ENCODE peak calls at places on chromosomes 3 and 15, in six cellular contexts. Q, G, I, J, E and Y are unnamed samples.

GRCh38 chr3:196288141-196288460 is 575 bp upstream of the PCYT1A start:
- DNase-seq in Q (no peak), G (no peak), I (no peak), J (no peak), E (no peak), Y (no peak)

GRCh38 chr3:143895805-143896204 is 47.5 kb upstream of the SLC9A9 start:
- DNase-seq in Q (no peak), G (no peak), I (no peak), J (no peak), E (no peak), Y (no peak)

GRCh38 chr3:182935803-182936202 is 44.5 kb downstream of the DCUN1D1 start:
- DNase-seq in Q (no peak), G (no peak), I (no peak), J (no peak), E (no peak), Y (no peak)

GRCh38 chr3:112115161-112115739 is 17.8 kb downstream of the GCSAM start:
- DNase-seq in Q (no peak), G (no peak), I (peak; percentile 96), J (no peak), E (no peak), Y (no peak)

GRCh38 chr3:170599995-170600624 is 14.2 kb upstream of the SLC7A14 start:
- DNase-seq in Q (no peak), G (no peak), I (no peak), J (no peak), E (no peak), Y (no peak)

GRCh38 chr15:33074942-33075341 is 119.6 kb downstream of the FMN1 start:
- DNase-seq in Q (no peak), G (no peak), I (no peak), J (no peak), E (no peak), Y (peak; percentile 39)

GRCh38 chr3:122615303-122615702 is 37.9 kb downstream of the PARP15 start:
- DNase-seq in Q (no peak), G (no peak), I (no peak), J (no peak), E (no peak), Y (no peak)

GRCh38 chr3:146250449-146251382 is at the start of gene PLSCR4:
- DNase-seq in Q (peak; percentile 61), G (peak; percentile 95), I (no peak), J (no peak), E (peak; percentile 90), Y (peak; percentile 82)

GRCh38 chr3:54969652-54970051 is 41.8 kb upstream of the LRTM1 start:
- DNase-seq in Q (no peak), G (no peak), I (no peak), J (no peak), E (no peak), Y (no peak)

GRCh38 chr3:116517308-116517707 is 72.0 kb upstream of the LSAMP start:
- DNase-seq in Q (no peak), G (no peak), I (no peak), J (no peak), E (no peak), Y (no peak)

GRCh38 chr3:53696401-53697172 is 149.6 kb downstream of the CHDH start:
- DNase-seq in Q (peak; percentile 7), G (peak; percentile 89), I (no peak), J (no peak), E (no peak), Y (no peak)

GRCh38 chr3:151926956-151927355 is 53.5 kb downstream of the SUCNR1 start:
- DNase-seq in Q (peak; percentile 53), G (no peak), I (no peak), J (no peak), E (no peak), Y (no peak)

GRCh38 chr15:94324835-94325767 is 93.7 kb downstream of the MCTP2 start:
- DNase-seq in Q (no peak), G (no peak), I (no peak), J (no peak), E (no peak), Y (peak; percentile 82)

GRCh38 chr15:63634154-63634553 is 37.0 kb downstream of the FBXL22 start:
- DNase-seq in Q (no peak), G (no peak), I (no peak), J (no peak), E (no peak), Y (no peak)

GRCh38 chr3:76570436-76571057 is 469.4 kb upstream of the ROBO2 start:
- DNase-seq in Q (peak; percentile 2), G (no peak), I (no peak), J (no peak), E (no peak), Y (no peak)

GRCh38 chr3:71658131-71658530 is 67.1 kb downstream of the EIF4E3 start:
- DNase-seq in Q (peak; percentile 28), G (no peak), I (no peak), J (no peak), E (peak; percentile 82), Y (peak; percentile 72)

GRCh38 chr3:64571982-64572381 is 115.8 kb downstream of the ADAMTS9 start:
- DNase-seq in Q (no peak), G (no peak), I (no peak), J (no peak), E (no peak), Y (no peak)

GRCh38 chr3:131591394-131591990 is 88.7 kb upstream of the MRPL3 start:
- DNase-seq in Q (peak; percentile 17), G (no peak), I (no peak), J (no peak), E (peak; percentile 33), Y (no peak)

GRCh38 chr15:63232400-63232799 is 43.0 kb downstream of the RAB8B start:
- DNase-seq in Q (no peak), G (no peak), I (no peak), J (no peak), E (no peak), Y (no peak)

GRCh38 chr15:85788796-85789495 is 5.8 kb downstream of the KLHL25 start:
- DNase-seq in Q (no peak), G (no peak), I (no peak), J (no peak), E (no peak), Y (peak; percentile 73)

GRCh38 chr3:13073042-13073906 is at the start of gene IQSEC1:
- DNase-seq in Q (no peak), G (no peak), I (no peak), J (no peak), E (peak; percentile 48), Y (peak; percentile 65)

GRCh38 chr15:77535845-77536244 is 96.9 kb downstream of the LINGO1 start:
- DNase-seq in Q (no peak), G (no peak), I (no peak), J (no peak), E (no peak), Y (peak; percentile 31)

GRCh38 chr3:45940781-45941365 is 2.4 kb upstream of the CXCR6 start:
- DNase-seq in Q (no peak), G (no peak), I (no peak), J (no peak), E (no peak), Y (no peak)

GRCh38 chr15:75531041-75531450 is 48.1 kb downstream of the PTPN9 start:
- DNase-seq in Q (no peak), G (no peak), I (no peak), J (no peak), E (peak; percentile 73), Y (peak; percentile 22)

GRCh38 chr15:41989573-41990242 is 17.4 kb upstream of the EHD4 start:
- DNase-seq in Q (peak; percentile 66), G (no peak), I (no peak), J (peak; percentile 70), E (peak; percentile 85), Y (peak; percentile 89)

DNA sequence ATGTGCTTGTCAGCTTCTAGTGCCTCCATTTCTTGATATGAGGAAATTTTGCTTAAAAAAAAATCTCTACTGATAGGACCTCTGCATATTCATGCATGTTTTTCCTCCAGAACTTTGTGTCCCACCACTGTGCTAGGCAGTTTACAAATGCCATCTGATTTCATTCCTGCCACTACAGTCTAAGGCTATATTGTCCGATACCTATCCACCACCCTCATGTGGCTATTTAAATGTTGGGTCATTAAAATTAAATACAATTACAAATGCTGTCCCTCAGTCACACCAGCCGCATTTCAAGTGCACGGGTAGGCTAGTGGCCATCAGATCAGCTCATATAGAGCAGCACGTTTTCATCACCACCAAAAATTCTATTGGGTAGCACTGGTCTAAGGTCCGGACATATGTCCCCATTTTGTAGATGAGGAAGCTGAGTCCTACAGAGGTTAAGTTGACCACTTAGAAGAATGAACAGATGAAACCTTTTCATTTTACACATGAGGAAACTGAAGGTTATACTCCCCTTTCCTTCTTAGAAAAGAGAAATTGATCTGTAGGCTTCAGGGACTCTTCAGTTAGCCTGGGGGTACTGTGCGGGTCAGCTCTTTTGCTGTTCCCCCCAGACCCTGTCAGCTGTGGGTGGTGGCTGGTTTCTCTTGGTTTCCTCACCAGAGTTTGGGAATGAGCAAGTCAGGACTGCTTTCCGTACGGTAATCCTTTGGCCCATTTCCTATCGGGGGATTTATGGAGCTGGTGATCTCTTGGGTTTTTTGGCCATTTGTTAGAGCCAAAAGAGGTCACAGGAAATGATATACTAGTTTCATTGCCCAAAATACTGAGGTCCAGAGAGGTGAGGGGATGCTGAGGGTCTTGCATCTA is 56.6 kb downstream of the SMAD3 start:
- DNase-seq in Q (no peak), G (no peak), I (no peak), J (no peak), E (no peak), Y (no peak)
- H3K27ac ChIP-seq in Q (peak overlapping the region; percentile 92), G (peak overlapping the region; percentile 84), I (peak overlapping the region; percentile 58), J (no peak overlapping the region), E (peak overlapping the region; percentile 92), Y (peak overlapping the region; percentile 82)

DNA sequence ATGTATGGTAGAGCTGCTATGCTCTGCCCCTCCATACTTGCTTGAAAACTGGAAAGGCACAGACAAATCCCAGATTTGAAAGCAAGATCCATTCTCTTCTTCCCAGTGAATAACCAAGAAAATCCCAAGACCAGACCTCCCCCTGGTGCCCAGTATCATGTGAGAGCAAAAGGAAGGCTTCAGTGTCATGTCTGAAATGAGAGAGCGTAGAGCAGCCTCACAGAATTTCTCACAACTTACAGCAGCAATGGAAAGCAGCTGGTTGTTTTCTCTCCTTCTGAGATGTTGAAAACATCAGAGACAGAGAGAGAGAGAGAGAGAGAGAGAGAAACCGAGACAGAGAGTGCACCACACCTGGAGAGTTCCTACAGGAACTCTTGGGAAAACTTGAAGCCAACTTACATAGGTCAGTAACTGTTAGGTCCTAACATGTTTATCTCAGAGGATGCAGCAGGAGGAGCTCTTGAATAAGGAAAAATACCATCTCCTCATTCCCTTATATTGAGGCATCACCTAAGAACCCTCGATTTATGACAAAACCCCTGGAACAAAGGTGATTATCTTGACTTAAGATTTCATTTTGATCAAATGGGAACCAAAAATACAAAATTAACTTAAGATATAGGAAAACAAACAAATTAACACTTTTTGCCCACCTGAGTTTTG is 273.3 kb downstream of the NSUN3 start:
- DNase-seq in Q (peak; percentile 60), G (no peak), I (no peak), J (no peak), E (no peak), Y (peak; percentile 7)
- TF ChIP-seq CTCF in Q (peak; percentile 56), G (peak; percentile 33), I (peak; percentile 59), J (peak; percentile 74), E (no peak), Y (peak; percentile 32)

DNA sequence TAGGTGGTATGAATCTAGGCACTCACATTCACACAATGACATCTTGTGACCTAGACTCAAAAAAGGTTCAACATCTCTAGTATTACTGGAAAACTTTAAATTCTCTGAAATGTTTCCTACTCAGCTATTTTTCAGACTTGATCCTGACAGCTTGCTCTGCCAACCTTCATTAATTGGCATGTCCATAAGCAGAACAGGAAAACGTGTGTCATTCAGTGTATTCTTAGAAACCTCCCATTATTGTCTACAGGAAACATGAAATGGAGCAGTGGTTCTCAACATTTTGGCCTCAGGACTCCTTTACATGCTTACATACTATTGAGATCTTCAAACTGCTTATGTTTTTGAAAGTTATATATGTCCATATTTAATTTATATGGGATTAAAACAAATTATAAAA is 363.2 kb downstream of the NAALADL2 start:
- DNase-seq in Q (no peak), G (no peak), I (no peak), J (no peak), E (no peak), Y (no peak)
- TF ChIP-seq EP300 in Q (no peak), G (no peak), I (no peak), J (no peak), E (no peak), Y (no peak)

GRCh38 chr3:51977449-51978142 is 2.7 kb downstream of the ABHD14A start:
- DNase-seq in Q (no peak), G (no peak), I (no peak), J (no peak), E (no peak), Y (no peak)
- H3K27ac ChIP-seq in Q (no peak overlapping the region), G (no peak overlapping the region), I (no peak overlapping the region), J (no peak overlapping the region), E (no peak overlapping the region), Y (no peak overlapping the region)